ENCODE peak calls at places on chromosomes 5 and 9, in five cellular contexts. I is SK-N-MC, P is neural progenitor cell, V is Peyer's patch, J is uterus. B is an unnamed sample.

GRCh38 chr5:79938468-79938867 is 52.6 kb downstream of the MTX3 start:
- DNase-seq in P (no peak), V (no peak), J (no peak), I (no peak), B (no peak)

GRCh38 chr5:54673523-54674225 is 156.1 kb downstream of the SNX18 start:
- DNase-seq in J (no peak), I (no peak), P (no peak), V (peak), B (no peak)

GRCh38 chr5:150710165-150710564 is 9.3 kb upstream of the RBM22 start:
- DNase-seq in I (no peak), P (peak), V (no peak), J (no peak), B (no peak)

GRCh38 chr5:37723147-37723961 is 116.5 kb downstream of the GDNF start:
- DNase-seq in V (no peak), J (no peak), I (no peak), P (peak), B (no peak)

GRCh38 chr5:172848419-172848818 is 14.4 kb downstream of the ERGIC1 start:
- DNase-seq in P (no peak), V (no peak), I (no peak), J (no peak), B (no peak)

GRCh38 chr9:70159630-70160029 is 99.1 kb upstream of the SMC5 start:
- DNase-seq in I (no peak), P (no peak), V (no peak), J (no peak), B (no peak)

GRCh38 chr5:143085319-143085917 is 315.2 kb downstream of the ARHGAP26 start:
- DNase-seq in J (no peak), P (no peak), V (no peak), I (no peak), B (no peak)

GRCh38 chr9:113992994-113993393 is 85.1 kb downstream of the AMBP start:
- DNase-seq in I (no peak), P (no peak), J (peak), V (no peak), B (no peak)

GRCh38 chr5:67198917-67199316 is 2.3 kb upstream of the CD180 start:
- DNase-seq in J (no peak), I (no peak), V (no peak), P (no peak), B (no peak)

GRCh38 chr5:72523960-72524582 is 16.9 kb upstream of the ZNF366 start:
- DNase-seq in I (no peak), J (no peak), P (peak), V (no peak), B (no peak)

GRCh38 chr9:134123764-134124128 is 12.1 kb upstream of the WDR5 start:
- DNase-seq in J (no peak), I (no peak), V (no peak), P (no peak), B (no peak)

GRCh38 chr5:58410441-58410840 is 49.4 kb downstream of the PLK2 start:
- DNase-seq in I (no peak), J (no peak), V (no peak), P (no peak), B (no peak)

GRCh38 chr5:155564541-155564940 is 551.0 kb downstream of the KIF4B start:
- DNase-seq in V (no peak), J (no peak), P (no peak), I (no peak), B (no peak)

GRCh38 chr5:88290801-88291200 is 22.2 kb upstream of the TMEM161B start:
- DNase-seq in V (no peak), P (no peak), J (no peak), I (no peak), B (no peak)

GRCh38 chr9:111389406-111389805 is 59.4 kb upstream of the OR2K2 start:
- DNase-seq in P (no peak), J (no peak), V (no peak), I (no peak), B (no peak)

GRCh38 chr9:2159521-2160417 is 144.6 kb downstream of the SMARCA2 start:
- DNase-seq in J (no peak), I (no peak), V (no peak), P (no peak), B (no peak)

GRCh38 chr5:56715996-56716395 is 99.4 kb upstream of the MAP3K1 start:
- DNase-seq in I (no peak), P (no peak), V (no peak), J (no peak), B (no peak)

GRCh38 chr5:56712895-56713565 is 102.3 kb upstream of the MAP3K1 start:
- DNase-seq in J (no peak), P (no peak), I (no peak), V (no peak), B (no peak)

DNA sequence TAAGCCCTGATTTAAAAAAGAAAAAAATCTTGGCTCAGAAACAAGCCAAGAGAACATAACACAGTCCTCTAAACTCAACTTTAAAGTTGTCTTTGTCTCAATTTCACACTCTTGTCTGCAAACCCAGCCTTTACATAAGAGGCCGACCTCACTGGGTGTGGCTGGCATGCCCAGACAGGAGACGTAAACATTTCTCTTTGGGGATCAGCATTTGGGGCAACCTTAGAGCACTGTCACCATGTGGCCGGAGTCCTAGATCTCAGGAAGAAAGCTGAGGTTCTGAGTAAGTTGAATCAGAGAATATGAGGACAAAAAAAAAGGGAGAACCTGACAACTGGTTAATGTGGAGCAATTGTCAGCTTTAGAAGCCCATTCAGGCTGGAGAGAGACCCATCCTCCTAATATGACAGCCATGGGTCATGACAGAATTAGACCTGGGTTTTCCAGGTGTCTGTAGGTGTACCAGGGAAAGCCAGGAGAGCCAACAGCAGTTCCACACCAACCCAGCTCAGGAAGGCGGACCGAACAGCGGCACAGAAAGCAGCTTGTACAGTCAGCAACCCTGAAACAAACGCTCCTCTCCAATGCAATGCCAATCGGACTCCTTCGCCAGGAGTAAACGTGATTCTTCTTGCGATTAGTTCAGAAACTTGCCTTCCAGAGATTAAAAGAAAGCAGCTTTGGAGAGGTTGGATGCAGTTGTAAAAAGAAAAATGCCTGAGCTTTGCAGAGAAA is 97.9 kb upstream of the MAP3K1 start:
- DNase-seq in P (no peak), I (no peak), J (no peak), V (no peak), B (no peak)
- H3K4me3 ChIP-seq in P (no peak), I (no peak), J (no peak), V (no peak), B (no peak)

DNA sequence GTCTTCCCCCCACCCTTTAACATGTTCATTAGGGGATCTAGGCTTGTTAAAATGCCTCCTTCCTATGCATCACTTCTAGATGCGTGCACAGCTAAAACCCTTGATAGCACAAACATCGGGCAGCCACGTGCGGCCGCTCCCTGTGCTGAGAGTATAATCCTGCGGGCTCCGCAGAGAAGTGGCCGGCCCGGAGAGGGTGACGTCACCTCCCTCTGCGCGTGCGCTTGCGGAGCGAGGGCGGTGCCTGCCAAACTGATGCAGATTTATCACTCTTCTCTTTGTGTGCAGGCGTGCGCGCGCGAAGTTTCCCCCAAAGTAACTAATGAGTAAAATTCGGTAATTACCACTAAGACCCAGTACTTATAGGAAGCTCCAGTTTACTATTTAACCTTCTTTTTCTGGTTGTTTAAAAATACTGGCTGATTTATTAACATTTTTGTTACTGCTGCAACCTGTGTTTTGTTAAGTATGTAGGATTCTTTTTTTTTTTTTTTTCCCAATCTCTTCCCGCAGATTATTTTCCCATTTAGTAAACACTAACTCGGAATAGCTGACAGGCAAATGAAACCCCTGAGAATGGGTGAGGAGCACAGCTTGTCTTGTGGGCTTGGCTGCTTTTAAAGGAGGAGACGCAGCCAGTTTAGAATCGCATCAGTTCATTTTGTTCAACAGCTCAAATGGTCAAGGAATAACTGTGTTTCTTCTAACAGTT is 121.6 kb downstream of the TRIO start:
- DNase-seq in P (peak), V (peak), I (no peak), J (peak), B (peak)
- H3K27ac ChIP-seq in P (peak), V (no peak), I (peak), J (peak), B (peak)

GRCh38 chr9:97811534-97812246 is 41.3 kb upstream of the FOXE1 start:
- DNase-seq in J (no peak), P (no peak), I (no peak), V (no peak), B (no peak)
- H3K4me3 ChIP-seq in J (no peak), P (no peak), I (no peak), V (no peak), B (no peak)

GRCh38 chr9:131579789-131580211 is 34.5 kb downstream of the PRRT1B start:
- DNase-seq in J (no peak), P (no peak), V (no peak), I (no peak), B (peak)
- H3K27ac ChIP-seq in J (no peak), P (no peak), V (peak), I (no peak), B (no peak)

B was measured in pancreas.